ENCODE peak calls at places on chromosomes 3 and 15, in seven cellular contexts. S is K562, J is HepG2, X is SK-N-SH, F is HCT116, A is GM12878, Q is H1. I is an unnamed sample.

GRCh38 chr15:83292317-83292716 is 7.9 kb upstream of the BNC1 start:
- DNase-seq in A (no peak), Q (no peak), X (no peak), F (no peak), S (no peak), J (no peak), I (no peak)

GRCh38 chr3:187685948-187686347 is 15.8 kb upstream of the SST start:
- DNase-seq in A (no peak), X (no peak), S (no peak), J (no peak), Q (no peak), F (no peak), I (no peak)

GRCh38 chr3:108877906-108878305 is 55.3 kb downstream of the TRAT1 start:
- DNase-seq in X (no peak), Q (no peak), A (no peak), S (no peak), F (no peak), J (no peak), I (no peak)

GRCh38 chr3:35044185-35044584 is 595.1 kb upstream of the ARPP21 start:
- DNase-seq in F (no peak), J (no peak), A (no peak), X (no peak), S (no peak), Q (no peak), I (no peak)

GRCh38 chr3:105369501-105370371 is 3.0 kb downstream of the ALCAM start:
- DNase-seq in Q (peak; percentile 56), S (no peak), A (peak; percentile 53), X (peak; percentile 47), J (peak; percentile 49), F (no peak), I (peak; percentile 73)

GRCh38 chr3:134667461-134667860 is 16.6 kb upstream of the KY start:
- DNase-seq in F (no peak), S (no peak), A (no peak), X (no peak), Q (no peak), J (no peak), I (no peak)

GRCh38 chr15:84826369-84826823 is 9.2 kb downstream of the ALPK3 start:
- DNase-seq in F (peak; percentile 56), Q (peak; percentile 70), S (peak; percentile 70), A (no peak), J (peak; percentile 48), X (no peak), I (peak; percentile 61)

GRCh38 chr3:44272191-44272590 is 30.5 kb downstream of the TOPAZ1 start:
- DNase-seq in F (no peak), X (no peak), J (no peak), A (no peak), S (no peak), Q (no peak), I (no peak)

GRCh38 chr15:94033683-94034020 is 197.7 kb upstream of the MCTP2 start:
- DNase-seq in A (no peak), S (no peak), Q (no peak), F (no peak), X (no peak), J (no peak), I (no peak)

GRCh38 chr15:100592898-100593297 is 9.1 kb downstream of the LINS1 start:
- DNase-seq in A (no peak), F (no peak), S (no peak), Q (no peak), X (no peak), J (no peak), I (no peak)

GRCh38 chr3:189766416-189766815 is 135.2 kb downstream of the TP63 start:
- DNase-seq in Q (no peak), A (no peak), X (no peak), S (no peak), J (no peak), F (no peak), I (peak; percentile 33)

GRCh38 chr3:61645148-61645547 is 83.8 kb downstream of the PTPRG start:
- DNase-seq in Q (peak; percentile 41), S (no peak), J (peak; percentile 77), F (no peak), A (no peak), X (no peak), I (peak; percentile 53)

GRCh38 chr15:40137011-40137906 is 23.6 kb upstream of the BUB1B start:
- DNase-seq in F (no peak), J (no peak), S (no peak), X (no peak), A (no peak), Q (no peak), I (no peak)

GRCh38 chr15:68382286-68383007 is 49.5 kb downstream of the ITGA11 start:
- DNase-seq in A (no peak), X (no peak), J (no peak), Q (peak; percentile 11), F (no peak), S (no peak), I (no peak)

GRCh38 chr3:136678981-136679380 is 73.2 kb downstream of the STAG1 start:
- DNase-seq in J (no peak), Q (no peak), F (no peak), X (no peak), S (no peak), A (no peak), I (no peak)

GRCh38 chr3:63768415-63768814 is 50.7 kb upstream of the C3orf49 start:
- DNase-seq in F (no peak), J (no peak), Q (no peak), A (no peak), S (no peak), X (no peak), I (no peak)

GRCh38 chr3:9837701-9838582 is 5.9 kb downstream of the RPUSD3 start:
- DNase-seq in F (no peak), X (no peak), S (no peak), A (no peak), J (no peak), Q (no peak), I (no peak)

GRCh38 chr3:99789322-99789721 is 28.3 kb upstream of the CMSS1 start:
- DNase-seq in A (no peak), X (peak; percentile 62), S (peak; percentile 8), F (peak; percentile 57), J (peak; percentile 37), Q (no peak), I (peak; percentile 56)

GRCh38 chr3:124260206-124260915 is 268.4 kb upstream of the ROPN1 start:
- DNase-seq in X (no peak), A (no peak), S (no peak), F (no peak), Q (no peak), J (no peak), I (no peak)

GRCh38 chr3:30006111-30006510 is 600.3 kb upstream of the TGFBR2 start:
- DNase-seq in F (no peak), S (no peak), X (no peak), J (no peak), Q (no peak), A (no peak), I (no peak)

GRCh38 chr3:71684752-71685151 is 40.5 kb downstream of the EIF4E3 start:
- DNase-seq in J (no peak), F (no peak), Q (no peak), A (no peak), X (no peak), S (no peak), I (no peak)

GRCh38 chr15:101310508-101310907 is 15.5 kb upstream of the SNRPA1 start:
- DNase-seq in F (no peak), A (no peak), J (no peak), Q (no peak), S (no peak), X (no peak), I (no peak)

GRCh38 chr3:115581347-115582135 is 41.8 kb upstream of the GAP43 start:
- DNase-seq in Q (no peak), X (no peak), A (no peak), J (no peak), F (no peak), S (no peak), I (no peak)
- TF ChIP-seq JUND in Q (no peak), X (no peak), A (no peak), J (no peak), F (no peak), S (no peak), I (no peak)

GRCh38 chr3:47895241-47895640 is 92.3 kb downstream of the DHX30 start:
- DNase-seq in A (no peak), J (no peak), F (no peak), X (no peak), Q (no peak), S (no peak), I (no peak)
- TF ChIP-seq JUND in A (no peak), J (no peak), F (no peak), X (no peak), Q (no peak), S (no peak), I (no peak)

GRCh38 chr3:34022147-34022546 is 223.7 kb downstream of the PDCD6IP start:
- DNase-seq in Q (no peak), J (no peak), X (no peak), A (no peak), F (no peak), S (no peak), I (no peak)
- TF ChIP-seq JUND in Q (no peak), J (no peak), X (no peak), A (no peak), F (no peak), S (no peak), I (no peak)

GRCh38 chr3:186220365-186220764 is 111.5 kb upstream of the ETV5 start:
- DNase-seq in Q (no peak), F (peak; percentile 24), X (no peak), A (no peak), J (no peak), S (no peak), I (no peak)
- TF ChIP-seq JUND in Q (no peak), F (peak; percentile 57), X (no peak), A (no peak), J (no peak), S (no peak), I (no peak)

GRCh38 chr3:121942116-121942786 is 48.0 kb downstream of the SLC15A2 start:
- DNase-seq in S (no peak), F (no peak), X (no peak), Q (no peak), A (no peak), J (no peak), I (peak; percentile 61)
- TF ChIP-seq JUND in S (no peak), F (no peak), X (no peak), Q (no peak), A (no peak), J (no peak), I (no peak)

I was measured in T47D.